ENCODE peak calls at places on chromosomes 3 and 15, in nine cellular contexts. One of them, this sample, is unnamed.

GRCh38 chr3:31804251-31805051 is 176.6 kb downstream of the OSBPL10 start:
- DNase-seq in NCI-H748 treated with DMSO at 0.1 percent for 48 hours: no peak
- DNase-seq in hippocampal formation: no peak
- DNase-seq in WTC11: no peak
- DNase-seq in Daoy: no peak
- DNase-seq in CD4-positive, alpha-beta memory T cell: no peak
- DNase-seq in stimulated activated CD4-positive, alpha-beta T cell treated with anti-CD3 and anti-CD28 coated beads, Interleukin-2, amount 100 ng/mL, for 24 hours: no peak
- DNase-seq in stomach: no peak
- DNase-seq in EL: no peak
- DNase-seq in this sample: no peak

GRCh38 chr3:13512451-13512850 is 32.3 kb downstream of the HDAC11 start:
- DNase-seq in NCI-H748 treated with DMSO at 0.1 percent for 48 hours: no peak
- DNase-seq in hippocampal formation: no peak
- DNase-seq in WTC11: no peak
- DNase-seq in Daoy: no peak
- DNase-seq in CD4-positive, alpha-beta memory T cell: no peak
- DNase-seq in stimulated activated CD4-positive, alpha-beta T cell treated with anti-CD3 and anti-CD28 coated beads, Interleukin-2, amount 100 ng/mL, for 24 hours: no peak
- DNase-seq in stomach: no peak
- DNase-seq in EL: no peak
- DNase-seq in this sample: no peak

GRCh38 chr3:191774485-191774884 is 313.5 kb downstream of the PYDC2 start:
- DNase-seq in NCI-H748 treated with DMSO at 0.1 percent for 48 hours: no peak
- DNase-seq in hippocampal formation: no peak
- DNase-seq in WTC11: no peak
- DNase-seq in Daoy: peak
- DNase-seq in CD4-positive, alpha-beta memory T cell: no peak
- DNase-seq in stimulated activated CD4-positive, alpha-beta T cell treated with anti-CD3 and anti-CD28 coated beads, Interleukin-2, amount 100 ng/mL, for 24 hours: no peak
- DNase-seq in stomach: no peak
- DNase-seq in EL: peak
- DNase-seq in this sample: no peak

GRCh38 chr15:43881944-43882343 is 55.1 kb downstream of the WDR76 start:
- DNase-seq in NCI-H748 treated with DMSO at 0.1 percent for 48 hours: no peak
- DNase-seq in hippocampal formation: no peak
- DNase-seq in WTC11: peak
- DNase-seq in Daoy: peak
- DNase-seq in CD4-positive, alpha-beta memory T cell: no peak
- DNase-seq in stimulated activated CD4-positive, alpha-beta T cell treated with anti-CD3 and anti-CD28 coated beads, Interleukin-2, amount 100 ng/mL, for 24 hours: no peak
- DNase-seq in stomach: no peak
- DNase-seq in EL: no peak
- DNase-seq in this sample: no peak

GRCh38 chr3:170419301-170420087 is 826 bp downstream of the CLDN11 start:
- DNase-seq in NCI-H748 treated with DMSO at 0.1 percent for 48 hours: no peak
- DNase-seq in hippocampal formation: peak
- DNase-seq in WTC11: peak
- DNase-seq in Daoy: no peak
- DNase-seq in CD4-positive, alpha-beta memory T cell: no peak
- DNase-seq in stimulated activated CD4-positive, alpha-beta T cell treated with anti-CD3 and anti-CD28 coated beads, Interleukin-2, amount 100 ng/mL, for 24 hours: peak
- DNase-seq in stomach: no peak
- DNase-seq in EL: peak
- DNase-seq in this sample: no peak

GRCh38 chr3:139312959-139313358 is 30.9 kb upstream of the MRPS22 start:
- DNase-seq in NCI-H748 treated with DMSO at 0.1 percent for 48 hours: no peak
- DNase-seq in hippocampal formation: no peak
- DNase-seq in WTC11: no peak
- DNase-seq in Daoy: no peak
- DNase-seq in CD4-positive, alpha-beta memory T cell: no peak
- DNase-seq in stimulated activated CD4-positive, alpha-beta T cell treated with anti-CD3 and anti-CD28 coated beads, Interleukin-2, amount 100 ng/mL, for 24 hours: no peak
- DNase-seq in stomach: no peak
- DNase-seq in EL: peak
- DNase-seq in this sample: no peak

GRCh38 chr15:82647835-82648256 is 683 bp upstream of the CPEB1 start:
- DNase-seq in NCI-H748 treated with DMSO at 0.1 percent for 48 hours: no peak
- DNase-seq in hippocampal formation: no peak
- DNase-seq in WTC11: peak
- DNase-seq in Daoy: peak
- DNase-seq in CD4-positive, alpha-beta memory T cell: peak
- DNase-seq in stimulated activated CD4-positive, alpha-beta T cell treated with anti-CD3 and anti-CD28 coated beads, Interleukin-2, amount 100 ng/mL, for 24 hours: peak
- DNase-seq in stomach: no peak
- DNase-seq in EL: no peak
- DNase-seq in this sample: no peak

GRCh38 chr3:98602078-98602678 is 8.8 kb upstream of the CPOX start:
- DNase-seq in NCI-H748 treated with DMSO at 0.1 percent for 48 hours: no peak
- DNase-seq in hippocampal formation: peak
- DNase-seq in WTC11: no peak
- DNase-seq in Daoy: peak
- DNase-seq in CD4-positive, alpha-beta memory T cell: peak
- DNase-seq in stimulated activated CD4-positive, alpha-beta T cell treated with anti-CD3 and anti-CD28 coated beads, Interleukin-2, amount 100 ng/mL, for 24 hours: no peak
- DNase-seq in stomach: peak
- DNase-seq in EL: peak
- DNase-seq in this sample: no peak

GRCh38 chr3:151579571-151580270 is 118.9 kb upstream of the IGSF10 start:
- DNase-seq in NCI-H748 treated with DMSO at 0.1 percent for 48 hours: no peak
- DNase-seq in hippocampal formation: no peak
- DNase-seq in WTC11: no peak
- DNase-seq in Daoy: no peak
- DNase-seq in CD4-positive, alpha-beta memory T cell: no peak
- DNase-seq in stimulated activated CD4-positive, alpha-beta T cell treated with anti-CD3 and anti-CD28 coated beads, Interleukin-2, amount 100 ng/mL, for 24 hours: no peak
- DNase-seq in stomach: no peak
- DNase-seq in EL: no peak
- DNase-seq in this sample: no peak

GRCh38 chr3:39025222-39025970 is 26.3 kb downstream of the SCN11A start:
- DNase-seq in NCI-H748 treated with DMSO at 0.1 percent for 48 hours: no peak
- DNase-seq in hippocampal formation: no peak
- DNase-seq in WTC11: no peak
- DNase-seq in Daoy: peak
- DNase-seq in CD4-positive, alpha-beta memory T cell: no peak
- DNase-seq in stimulated activated CD4-positive, alpha-beta T cell treated with anti-CD3 and anti-CD28 coated beads, Interleukin-2, amount 100 ng/mL, for 24 hours: no peak
- DNase-seq in stomach: no peak
- DNase-seq in EL: no peak
- DNase-seq in this sample: no peak

GRCh38 chr3:184541886-184542562 is 19.6 kb upstream of the EPHB3 start:
- DNase-seq in NCI-H748 treated with DMSO at 0.1 percent for 48 hours: no peak
- DNase-seq in hippocampal formation: no peak
- DNase-seq in WTC11: no peak
- DNase-seq in Daoy: no peak
- DNase-seq in CD4-positive, alpha-beta memory T cell: no peak
- DNase-seq in stimulated activated CD4-positive, alpha-beta T cell treated with anti-CD3 and anti-CD28 coated beads, Interleukin-2, amount 100 ng/mL, for 24 hours: no peak
- DNase-seq in stomach: no peak
- DNase-seq in EL: no peak
- DNase-seq in this sample: no peak

GRCh38 chr3:157065201-157065600 is 94.7 kb downstream of the CCNL1 start:
- DNase-seq in NCI-H748 treated with DMSO at 0.1 percent for 48 hours: no peak
- DNase-seq in hippocampal formation: no peak
- DNase-seq in WTC11: peak
- DNase-seq in Daoy: no peak
- DNase-seq in CD4-positive, alpha-beta memory T cell: no peak
- DNase-seq in stimulated activated CD4-positive, alpha-beta T cell treated with anti-CD3 and anti-CD28 coated beads, Interleukin-2, amount 100 ng/mL, for 24 hours: no peak
- DNase-seq in stomach: no peak
- DNase-seq in EL: no peak
- DNase-seq in this sample: no peak

GRCh38 chr15:60076582-60077263 is 72.6 kb downstream of the FOXB1 start:
- DNase-seq in NCI-H748 treated with DMSO at 0.1 percent for 48 hours: peak
- DNase-seq in hippocampal formation: no peak
- DNase-seq in WTC11: no peak
- DNase-seq in Daoy: no peak
- DNase-seq in CD4-positive, alpha-beta memory T cell: no peak
- DNase-seq in stimulated activated CD4-positive, alpha-beta T cell treated with anti-CD3 and anti-CD28 coated beads, Interleukin-2, amount 100 ng/mL, for 24 hours: no peak
- DNase-seq in stomach: no peak
- DNase-seq in EL: no peak
- DNase-seq in this sample: no peak

GRCh38 chr3:195441971-195442572 is 748 bp downstream of the ACAP2 start:
- DNase-seq in NCI-H748 treated with DMSO at 0.1 percent for 48 hours: no peak
- DNase-seq in hippocampal formation: peak
- DNase-seq in WTC11: peak
- DNase-seq in Daoy: peak
- DNase-seq in CD4-positive, alpha-beta memory T cell: peak
- DNase-seq in stimulated activated CD4-positive, alpha-beta T cell treated with anti-CD3 and anti-CD28 coated beads, Interleukin-2, amount 100 ng/mL, for 24 hours: peak
- DNase-seq in stomach: peak
- DNase-seq in EL: peak
- DNase-seq in this sample: peak